ENCODE peak calls at places on chromosomes 13 and 19, in six cellular contexts. R, U, Z, V, T and H are unnamed samples.

GRCh38 chr13:48739346-48740037 is 85.8 kb downstream of the CYSLTR2 start:
- DNase-seq in R (no peak), U (no peak), Z (no peak), V (no peak), T (no peak), H (no peak)

GRCh38 chr13:45102136-45102802 is 18.0 kb upstream of the GTF2F2 start:
- DNase-seq in R (no peak), U (no peak), Z (no peak), V (peak), T (no peak), H (no peak)

GRCh38 chr13:94917814-94918213 is 205.5 kb upstream of the SOX21 start:
- DNase-seq in R (no peak), U (no peak), Z (no peak), V (no peak), T (no peak), H (no peak)

GRCh38 chr19:38289955-38290354 is 14.1 kb upstream of the C19orf33 start:
- DNase-seq in R (no peak), U (no peak), Z (no peak), V (no peak), T (no peak), H (no peak)

GRCh38 chr19:39193785-39194184 is 3.0 kb upstream of the NCCRP1 start:
- DNase-seq in R (peak), U (no peak), Z (no peak), V (no peak), T (no peak), H (no peak)

GRCh38 chr19:49475995-49476880 is 2.2 kb downstream of the FLT3LG start:
- DNase-seq in R (peak), U (no peak), Z (no peak), V (peak), T (peak), H (peak)

GRCh38 chr19:17861542-17862402 is 2.1 kb downstream of the RPL18A start:
- DNase-seq in R (no peak), U (no peak), Z (no peak), V (no peak), T (no peak), H (no peak)

GRCh38 chr13:101298517-101298916 is 117.8 kb downstream of the NALCN start:
- DNase-seq in R (no peak), U (no peak), Z (no peak), V (no peak), T (no peak), H (no peak)

GRCh38 chr19:19657397-19657783 is 6.1 kb downstream of the ATP13A1 start:
- DNase-seq in R (no peak), U (no peak), Z (no peak), V (no peak), T (no peak), H (no peak)

GRCh38 chr13:111865046-111865445 is 201.9 kb upstream of the SOX1 start:
- DNase-seq in R (no peak), U (no peak), Z (no peak), V (no peak), T (no peak), H (no peak)

GRCh38 chr13:33611016-33611805 is 206.7 kb upstream of the RFC3 start:
- DNase-seq in R (peak), U (no peak), Z (no peak), V (peak), T (peak), H (peak)

GRCh38 chr19:4064551-4065260 is 2.0 kb downstream of the ZBTB7A start:
- DNase-seq in R (peak), U (peak), Z (no peak), V (no peak), T (peak), H (no peak)

GRCh38 chr19:32877323-32877912 is 7.9 kb upstream of the SLC7A9 start:
- DNase-seq in R (no peak), U (no peak), Z (no peak), V (no peak), T (no peak), H (no peak)